ENCODE peak calls at places on chromosomes 3 and 15, in five cellular contexts. One of them, this sample, is unnamed.

GRCh38 chr3:43432462-43432861 is 146.1 kb downstream of the SNRK start:
- DNase-seq in ovary: no peak
- DNase-seq in stomach: no peak
- DNase-seq in neural progenitor cell: no peak
- DNase-seq in tibial nerve: no peak
- DNase-seq in this sample: no peak

GRCh38 chr3:56931816-56932215 is 128.6 kb upstream of the SPATA12 start:
- DNase-seq in ovary: no peak
- DNase-seq in stomach: no peak
- DNase-seq in neural progenitor cell: no peak
- DNase-seq in tibial nerve: no peak
- DNase-seq in this sample: no peak

GRCh38 chr3:16759227-16759903 is 125.4 kb upstream of the PLCL2 start:
- DNase-seq in ovary: no peak
- DNase-seq in stomach: no peak
- DNase-seq in neural progenitor cell: no peak
- DNase-seq in tibial nerve: no peak
- DNase-seq in this sample: no peak

GRCh38 chr3:105368575-105369500 is 2.1 kb downstream of the ALCAM start:
- DNase-seq in ovary: peak
- DNase-seq in stomach: peak
- DNase-seq in neural progenitor cell: peak
- DNase-seq in tibial nerve: peak
- DNase-seq in this sample: peak

GRCh38 chr15:55846108-55846707 is 103.3 kb upstream of the PRTG start:
- DNase-seq in ovary: peak
- DNase-seq in stomach: no peak
- DNase-seq in neural progenitor cell: peak
- DNase-seq in tibial nerve: peak
- DNase-seq in this sample: no peak

GRCh38 chr3:143433787-143434378 is 314.3 kb downstream of the CHST2 start:
- DNase-seq in ovary: no peak
- DNase-seq in stomach: no peak
- DNase-seq in neural progenitor cell: peak
- DNase-seq in tibial nerve: no peak
- DNase-seq in this sample: no peak

GRCh38 chr15:85047271-85047948 is 65.8 kb downstream of the PDE8A start:
- DNase-seq in ovary: peak
- DNase-seq in stomach: no peak
- DNase-seq in neural progenitor cell: no peak
- DNase-seq in tibial nerve: peak
- DNase-seq in this sample: no peak

GRCh38 chr15:90441011-90441410 is 53.0 kb downstream of the IQGAP1 start:
- DNase-seq in ovary: no peak
- DNase-seq in stomach: no peak
- DNase-seq in neural progenitor cell: no peak
- DNase-seq in tibial nerve: no peak
- DNase-seq in this sample: no peak

GRCh38 chr3:188067932-188068331 is 86.0 kb upstream of the LPP start:
- DNase-seq in ovary: no peak
- DNase-seq in stomach: no peak
- DNase-seq in neural progenitor cell: no peak
- DNase-seq in tibial nerve: no peak
- DNase-seq in this sample: no peak

GRCh38 chr3:135739755-135740154 is 225.8 kb upstream of the PPP2R3A start:
- DNase-seq in ovary: no peak
- DNase-seq in stomach: no peak
- DNase-seq in neural progenitor cell: peak
- DNase-seq in tibial nerve: no peak
- DNase-seq in this sample: no peak

GRCh38 chr15:32723171-32723948 is 5.6 kb downstream of the GREM1 start:
- DNase-seq in ovary: no peak
- DNase-seq in stomach: no peak
- DNase-seq in neural progenitor cell: no peak
- DNase-seq in tibial nerve: no peak
- DNase-seq in this sample: no peak

GRCh38 chr15:49270541-49271421 is 100.7 kb downstream of the GALK2 start:
- DNase-seq in ovary: peak
- DNase-seq in stomach: no peak
- DNase-seq in neural progenitor cell: peak
- DNase-seq in tibial nerve: no peak
- DNase-seq in this sample: no peak

GRCh38 chr3:44114142-44114541 is 127.5 kb upstream of the TOPAZ1 start:
- DNase-seq in ovary: no peak
- DNase-seq in stomach: peak
- DNase-seq in neural progenitor cell: peak
- DNase-seq in tibial nerve: peak
- DNase-seq in this sample: peak

GRCh38 chr3:55604414-55604813 is 117.3 kb upstream of the WNT5A start:
- DNase-seq in ovary: no peak
- DNase-seq in stomach: no peak
- DNase-seq in neural progenitor cell: no peak
- DNase-seq in tibial nerve: no peak
- DNase-seq in this sample: no peak

GRCh38 chr15:93250212-93250611 is 161.2 kb upstream of the RGMA start:
- DNase-seq in ovary: no peak
- DNase-seq in stomach: no peak
- DNase-seq in neural progenitor cell: no peak
- DNase-seq in tibial nerve: no peak
- DNase-seq in this sample: no peak

GRCh38 chr3:133866141-133866540 is 29.5 kb downstream of the RAB6B start:
- DNase-seq in ovary: no peak
- DNase-seq in stomach: no peak
- DNase-seq in neural progenitor cell: no peak
- DNase-seq in tibial nerve: no peak
- DNase-seq in this sample: no peak

GRCh38 chr3:14451844-14452533 is 49.6 kb downstream of the SLC6A6 start:
- DNase-seq in ovary: peak
- DNase-seq in stomach: peak
- DNase-seq in neural progenitor cell: no peak
- DNase-seq in tibial nerve: peak
- DNase-seq in this sample: no peak

GRCh38 chr3:23663661-23664186 is 142.0 kb upstream of the UBE2E1 start:
- DNase-seq in ovary: no peak
- DNase-seq in stomach: no peak
- DNase-seq in neural progenitor cell: no peak
- DNase-seq in tibial nerve: no peak
- DNase-seq in this sample: no peak

GRCh38 chr3:2889772-2890171 is 220.4 kb downstream of the IL5RA start:
- DNase-seq in ovary: no peak
- DNase-seq in stomach: no peak
- DNase-seq in neural progenitor cell: no peak
- DNase-seq in tibial nerve: no peak
- DNase-seq in this sample: no peak

GRCh38 chr15:100168787-100169186 is 173.0 kb downstream of the ADAMTS17 start:
- DNase-seq in ovary: no peak
- DNase-seq in stomach: no peak
- DNase-seq in neural progenitor cell: no peak
- DNase-seq in tibial nerve: no peak
- DNase-seq in this sample: no peak

GRCh38 chr15:100169615-100170279 is 172.0 kb downstream of the ADAMTS17 start:
- DNase-seq in ovary: no peak
- DNase-seq in stomach: no peak
- DNase-seq in neural progenitor cell: no peak
- DNase-seq in tibial nerve: no peak
- DNase-seq in this sample: no peak

GRCh38 chr15:100163961-100164360 is 177.8 kb downstream of the ADAMTS17 start:
- DNase-seq in ovary: no peak
- DNase-seq in stomach: no peak
- DNase-seq in neural progenitor cell: no peak
- DNase-seq in tibial nerve: no peak
- DNase-seq in this sample: no peak

GRCh38 chr15:100167884-100168375 is 173.8 kb downstream of the ADAMTS17 start:
- DNase-seq in ovary: peak
- DNase-seq in stomach: no peak
- DNase-seq in neural progenitor cell: no peak
- DNase-seq in tibial nerve: no peak
- DNase-seq in this sample: no peak

GRCh38 chr15:100166313-100166712 is 175.5 kb downstream of the ADAMTS17 start:
- DNase-seq in ovary: no peak
- DNase-seq in stomach: no peak
- DNase-seq in neural progenitor cell: no peak
- DNase-seq in tibial nerve: no peak
- DNase-seq in this sample: no peak
- TF ChIP-seq CTCF in ovary: no peak
- TF ChIP-seq CTCF in stomach: no peak
- TF ChIP-seq CTCF in neural progenitor cell: no peak
- TF ChIP-seq CTCF in tibial nerve: no peak
- TF ChIP-seq CTCF in this sample: no peak

GRCh38 chr3:194749631-194750271 is 64.1 kb downstream of the FAM43A start:
- DNase-seq in ovary: no peak
- DNase-seq in stomach: no peak
- DNase-seq in neural progenitor cell: peak
- DNase-seq in tibial nerve: no peak
- DNase-seq in this sample: no peak
- TF ChIP-seq CTCF in ovary: no peak
- TF ChIP-seq CTCF in stomach: no peak
- TF ChIP-seq CTCF in neural progenitor cell: no peak
- TF ChIP-seq CTCF in tibial nerve: no peak
- TF ChIP-seq CTCF in this sample: no peak

GRCh38 chr3:96330795-96331194 is 483.6 kb upstream of the EPHA6 start:
- DNase-seq in ovary: no peak
- DNase-seq in stomach: no peak
- DNase-seq in neural progenitor cell: no peak
- DNase-seq in tibial nerve: no peak
- DNase-seq in this sample: no peak

GRCh38 chr3:96334779-96335178 is 479.6 kb upstream of the EPHA6 start:
- DNase-seq in ovary: no peak
- DNase-seq in stomach: no peak
- DNase-seq in neural progenitor cell: no peak
- DNase-seq in tibial nerve: no peak
- DNase-seq in this sample: no peak

DNA sequence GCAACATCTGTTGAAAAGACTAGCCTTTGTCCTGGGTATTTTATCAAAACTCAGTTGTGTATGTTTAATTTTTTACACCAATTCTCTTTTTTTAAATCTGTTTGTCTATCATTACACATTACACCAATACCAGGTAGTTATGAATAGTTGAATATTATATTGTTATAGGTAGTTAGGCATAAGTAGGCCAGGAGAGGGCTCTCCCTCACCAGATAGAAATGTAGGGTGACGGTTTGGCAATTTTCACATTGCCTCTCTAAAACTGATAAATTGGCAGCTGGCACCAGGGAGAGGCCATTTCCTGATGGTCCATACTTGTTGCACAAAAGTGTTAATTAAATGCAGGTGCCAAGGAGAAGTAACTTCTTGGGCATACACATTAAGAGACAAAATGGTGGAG is 483.1 kb upstream of the EPHA6 start:
- DNase-seq in ovary: no peak
- DNase-seq in stomach: no peak
- DNase-seq in neural progenitor cell: no peak
- DNase-seq in tibial nerve: no peak
- DNase-seq in this sample: no peak
- TF ChIP-seq CTCF in ovary: no peak
- TF ChIP-seq CTCF in stomach: no peak
- TF ChIP-seq CTCF in neural progenitor cell: peak
- TF ChIP-seq CTCF in tibial nerve: no peak
- TF ChIP-seq CTCF in this sample: no peak

GRCh38 chr15:45134682-45135604 is 5.1 kb downstream of the DUOX1 start:
- DNase-seq in ovary: no peak
- DNase-seq in stomach: peak
- DNase-seq in neural progenitor cell: peak
- DNase-seq in tibial nerve: no peak
- DNase-seq in this sample: no peak
- TF ChIP-seq CTCF in ovary: no peak
- TF ChIP-seq CTCF in stomach: no peak
- TF ChIP-seq CTCF in neural progenitor cell: peak
- TF ChIP-seq CTCF in tibial nerve: no peak
- TF ChIP-seq CTCF in this sample: peak

DNA sequence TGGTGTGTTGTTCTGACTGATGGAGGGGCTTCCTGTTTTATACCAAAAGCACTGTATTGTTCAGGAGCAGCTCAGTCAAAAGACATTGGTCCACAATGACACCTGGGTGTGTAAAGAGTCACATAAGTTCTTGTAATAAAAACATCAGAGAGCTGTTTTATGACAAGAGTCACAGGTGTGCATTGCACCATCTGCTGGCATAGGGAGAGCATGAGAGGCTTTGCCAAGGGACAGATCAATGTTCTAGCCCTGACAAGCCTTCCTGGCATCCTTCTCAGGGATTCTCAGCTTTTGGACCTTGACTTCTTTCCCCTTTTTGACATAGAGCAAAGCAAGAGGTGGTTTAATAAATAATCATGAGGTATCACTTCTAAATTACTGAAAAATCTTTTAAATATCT is 20.5 kb downstream of the ARPP21 start:
- DNase-seq in ovary: no peak
- DNase-seq in stomach: no peak
- DNase-seq in neural progenitor cell: peak
- DNase-seq in tibial nerve: no peak
- DNase-seq in this sample: no peak
- TF ChIP-seq CTCF in ovary: no peak
- TF ChIP-seq CTCF in stomach: no peak
- TF ChIP-seq CTCF in neural progenitor cell: peak
- TF ChIP-seq CTCF in tibial nerve: no peak
- TF ChIP-seq CTCF in this sample: no peak